ENCODE peak calls at places on chromosome 7, in eight cellular contexts. A is M059J; B is activated CD4-positive, alpha-beta T cell treated with anti-CD3 and anti-CD28 coated beads for 24 hours; X is HCEC 1CT; E is upper lobe of right lung; H is MV-4-11; Q is COR-L47; U is HT1080. W is an unnamed sample.

GRCh38 chr7:71325151-71325550 is 193.2 kb downstream of the GALNT17 start:
- DNase-seq in A (no peak), B (no peak), X (no peak), E (no peak), H (no peak), Q (no peak), U (no peak), W (no peak)

GRCh38 chr7:3194501-3195141 is 106.4 kb upstream of the SDK1 start:
- DNase-seq in A (peak; percentile 98), B (no peak), X (peak; percentile 80), E (no peak), H (peak; percentile 11), Q (no peak), U (peak; percentile 98), W (peak; percentile 67)

GRCh38 chr7:34322841-34323240 is 335.2 kb upstream of the NPSR1 start:
- DNase-seq in A (no peak), B (no peak), X (peak; percentile 15), E (no peak), H (no peak), Q (no peak), U (peak; percentile 7), W (no peak)

GRCh38 chr7:151014950-151015349 is 9.3 kb downstream of the ATG9B start:
- DNase-seq in A (no peak), B (no peak), X (peak; percentile 23), E (no peak), H (no peak), Q (no peak), U (no peak), W (no peak)

GRCh38 chr7:3438352-3438751 is 137.3 kb downstream of the SDK1 start:
- DNase-seq in A (no peak), B (no peak), X (no peak), E (no peak), H (no peak), Q (no peak), U (peak; percentile 6), W (no peak)

GRCh38 chr7:5232485-5232837 is 42.4 kb downstream of the WIPI2 start:
- DNase-seq in A (no peak), B (no peak), X (no peak), E (no peak), H (no peak), Q (no peak), U (no peak), W (no peak)

GRCh38 chr7:44244282-44244681 is 43.5 kb downstream of the YKT6 start:
- DNase-seq in A (no peak), B (no peak), X (no peak), E (no peak), H (no peak), Q (no peak), U (no peak), W (no peak)

GRCh38 chr7:40027545-40027944 is 77.5 kb downstream of the CDK13 start:
- DNase-seq in A (no peak), B (no peak), X (no peak), E (no peak), H (no peak), Q (no peak), U (no peak), W (no peak)

GRCh38 chr7:156105337-156106106 is 293.3 kb upstream of the SHH start:
- DNase-seq in A (no peak), B (no peak), X (no peak), E (no peak), H (no peak), Q (no peak), U (no peak), W (no peak)

GRCh38 chr7:78769551-78770101 is 683.8 kb downstream of the MAGI2 start:
- DNase-seq in A (no peak), B (no peak), X (peak; percentile 29), E (no peak), H (peak; percentile 81), Q (no peak), U (peak; percentile 38), W (no peak)

GRCh38 chr7:1651031-1651446 is 19.0 kb upstream of the ELFN1 start:
- DNase-seq in A (no peak), B (no peak), X (no peak), E (no peak), H (no peak), Q (no peak), U (no peak), W (no peak)

GRCh38 chr7:47039899-47040298 is 542.0 kb downstream of the TNS3 start:
- DNase-seq in A (peak; percentile 42), B (no peak), X (no peak), E (no peak), H (no peak), Q (no peak), U (peak; percentile 32), W (no peak)

GRCh38 chr7:158024881-158025280 is 562.7 kb downstream of the PTPRN2 start:
- DNase-seq in A (no peak), B (no peak), X (no peak), E (peak; percentile 3), H (no peak), Q (no peak), U (no peak), W (no peak)

GRCh38 chr7:18961997-18962396 is 155.4 kb downstream of the TWIST1 start:
- DNase-seq in A (peak; percentile 77), B (no peak), X (peak; percentile 18), E (no peak), H (no peak), Q (no peak), U (peak; percentile 21), W (no peak)

GRCh38 chr7:97006146-97006950 is 995 bp downstream of the DLX6 start:
- DNase-seq in A (peak; percentile 50), B (no peak), X (no peak), E (no peak), H (peak; percentile 27), Q (no peak), U (peak; percentile 59), W (no peak)

GRCh38 chr7:119482209-119482608 is 790.8 kb upstream of the KCND2 start:
- DNase-seq in A (no peak), B (no peak), X (no peak), E (no peak), H (peak; percentile 58), Q (no peak), U (peak; percentile 43), W (no peak)

GRCh38 chr7:25402528-25402927 is 174.2 kb upstream of the NPVF start:
- DNase-seq in A (no peak), B (no peak), X (no peak), E (no peak), H (no peak), Q (no peak), U (peak; percentile 29), W (no peak)

GRCh38 chr7:39527296-39527695 is 38.9 kb upstream of the YAE1 start:
- DNase-seq in A (peak; percentile 56), B (no peak), X (peak; percentile 6), E (no peak), H (no peak), Q (no peak), U (peak; percentile 27), W (no peak)